ENCODE peak calls at places on chromosome 15, in eight cellular contexts. One of them, this sample, is unnamed.

GRCh38 chr15:45521596-45522167 is 873 bp downstream of the SLC30A4 start:
- DNase-seq in fibroblast of lung: peak; percentile 14
- DNase-seq in Peyer's patch: no peak
- DNase-seq in kidney: no peak
- DNase-seq in colonic mucosa: peak; percentile 47
- DNase-seq in heart left ventricle: no peak
- DNase-seq in left ventricle myocardium inferior: no peak
- DNase-seq in CD8-positive, alpha-beta T cell: no peak
- DNase-seq in this sample: no peak

GRCh38 chr15:41284425-41285177 is 47.8 kb downstream of the OIP5 start:
- DNase-seq in fibroblast of lung: peak; percentile 30
- DNase-seq in Peyer's patch: peak; percentile 27
- DNase-seq in kidney: no peak
- DNase-seq in colonic mucosa: peak; percentile 51
- DNase-seq in heart left ventricle: peak; percentile 21
- DNase-seq in left ventricle myocardium inferior: no peak
- DNase-seq in CD8-positive, alpha-beta T cell: no peak
- DNase-seq in this sample: no peak

GRCh38 chr15:49154799-49155109 is 645 bp downstream of the COPS2 start:
- DNase-seq in fibroblast of lung: no peak
- DNase-seq in Peyer's patch: no peak
- DNase-seq in kidney: no peak
- DNase-seq in colonic mucosa: no peak
- DNase-seq in heart left ventricle: no peak
- DNase-seq in left ventricle myocardium inferior: no peak
- DNase-seq in CD8-positive, alpha-beta T cell: no peak
- DNase-seq in this sample: no peak

GRCh38 chr15:62648954-62649353 is 393.6 kb upstream of the TPM1 start:
- DNase-seq in fibroblast of lung: peak; percentile 41
- DNase-seq in Peyer's patch: no peak
- DNase-seq in kidney: no peak
- DNase-seq in colonic mucosa: no peak
- DNase-seq in heart left ventricle: no peak
- DNase-seq in left ventricle myocardium inferior: no peak
- DNase-seq in CD8-positive, alpha-beta T cell: no peak
- DNase-seq in this sample: no peak

GRCh38 chr15:79689030-79689429 is 207.8 kb downstream of the MTHFS start:
- DNase-seq in fibroblast of lung: no peak
- DNase-seq in Peyer's patch: no peak
- DNase-seq in kidney: no peak
- DNase-seq in colonic mucosa: no peak
- DNase-seq in heart left ventricle: no peak
- DNase-seq in left ventricle myocardium inferior: no peak
- DNase-seq in CD8-positive, alpha-beta T cell: no peak
- DNase-seq in this sample: no peak

GRCh38 chr15:59998256-59999063 is 5.7 kb upstream of the FOXB1 start:
- DNase-seq in fibroblast of lung: no peak
- DNase-seq in Peyer's patch: no peak
- DNase-seq in kidney: no peak
- DNase-seq in colonic mucosa: no peak
- DNase-seq in heart left ventricle: no peak
- DNase-seq in left ventricle myocardium inferior: no peak
- DNase-seq in CD8-positive, alpha-beta T cell: no peak
- DNase-seq in this sample: no peak

GRCh38 chr15:62845239-62846126 is 197.1 kb upstream of the TPM1 start:
- DNase-seq in fibroblast of lung: no peak
- DNase-seq in Peyer's patch: no peak
- DNase-seq in kidney: no peak
- DNase-seq in colonic mucosa: no peak
- DNase-seq in heart left ventricle: no peak
- DNase-seq in left ventricle myocardium inferior: no peak
- DNase-seq in CD8-positive, alpha-beta T cell: no peak
- DNase-seq in this sample: no peak

GRCh38 chr15:98823012-98823458 is 174.7 kb downstream of the IGF1R start:
- DNase-seq in fibroblast of lung: peak; percentile 91
- DNase-seq in Peyer's patch: no peak
- DNase-seq in kidney: no peak
- DNase-seq in colonic mucosa: no peak
- DNase-seq in heart left ventricle: no peak
- DNase-seq in left ventricle myocardium inferior: no peak
- DNase-seq in CD8-positive, alpha-beta T cell: no peak
- DNase-seq in this sample: no peak

GRCh38 chr15:70120109-70120508 is 22.4 kb upstream of the TLE3 start:
- DNase-seq in fibroblast of lung: no peak
- DNase-seq in Peyer's patch: no peak
- DNase-seq in kidney: no peak
- DNase-seq in colonic mucosa: no peak
- DNase-seq in heart left ventricle: no peak
- DNase-seq in left ventricle myocardium inferior: no peak
- DNase-seq in CD8-positive, alpha-beta T cell: no peak
- DNase-seq in this sample: no peak

DNA sequence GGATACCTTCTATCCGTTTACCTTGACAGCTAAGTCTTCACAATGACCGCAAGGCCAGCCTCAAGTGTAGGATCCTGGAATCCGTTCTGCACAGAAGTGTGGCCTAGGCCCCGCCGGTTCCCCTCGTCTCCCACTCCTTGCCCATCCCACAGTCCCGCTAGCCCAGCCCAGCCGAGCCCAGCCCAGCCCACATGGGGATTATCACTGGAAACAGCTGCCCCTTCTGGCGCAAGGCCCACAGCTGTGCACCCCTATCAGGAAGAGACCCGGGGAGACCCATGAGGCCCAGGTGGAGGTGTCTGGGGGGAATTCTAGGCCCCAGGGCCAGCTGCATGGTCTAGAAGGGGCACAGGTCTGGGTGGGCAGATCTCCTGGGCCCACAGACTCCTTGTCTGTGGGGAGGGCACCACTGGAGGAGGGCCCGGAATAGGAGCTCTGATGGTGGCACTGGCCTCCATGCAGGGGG is 27.9 kb upstream of the KLF13 start:
- DNase-seq in fibroblast of lung: no peak
- DNase-seq in Peyer's patch: no peak
- DNase-seq in kidney: no peak
- DNase-seq in colonic mucosa: no peak
- DNase-seq in heart left ventricle: no peak
- DNase-seq in left ventricle myocardium inferior: no peak
- DNase-seq in CD8-positive, alpha-beta T cell: peak; percentile 9
- DNase-seq in this sample: no peak
- H3K4me1 ChIP-seq in fibroblast of lung: no peaks in the 10 kb centered on the region
- H3K4me1 ChIP-seq in Peyer's patch: no peaks in the 10 kb centered on the region
- H3K4me1 ChIP-seq in kidney: peaks cover 8% of the 10 kb centered on the region
- H3K4me1 ChIP-seq in colonic mucosa: peaks cover 3% of the 10 kb centered on the region
- H3K4me1 ChIP-seq in heart left ventricle: peaks cover 46% of the 10 kb centered on the region
- H3K4me1 ChIP-seq in left ventricle myocardium inferior: peaks cover 53% of the 10 kb centered on the region
- H3K4me1 ChIP-seq in CD8-positive, alpha-beta T cell: peaks cover 13% of the 10 kb centered on the region
- H3K4me1 ChIP-seq in this sample: peaks cover 3% of the 10 kb centered on the region

GRCh38 chr15:64701051-64701450 is 74.3 kb downstream of the RBPMS2 start:
- DNase-seq in fibroblast of lung: no peak
- DNase-seq in Peyer's patch: no peak
- DNase-seq in kidney: no peak
- DNase-seq in colonic mucosa: no peak
- DNase-seq in heart left ventricle: no peak
- DNase-seq in left ventricle myocardium inferior: no peak
- DNase-seq in CD8-positive, alpha-beta T cell: no peak
- DNase-seq in this sample: no peak
- H3K4me1 ChIP-seq in fibroblast of lung: peaks cover 24% of the 10 kb centered on the region
- H3K4me1 ChIP-seq in Peyer's patch: peaks cover 8% of the 10 kb centered on the region
- H3K4me1 ChIP-seq in kidney: peaks cover 25% of the 10 kb centered on the region
- H3K4me1 ChIP-seq in colonic mucosa: no peaks in the 10 kb centered on the region
- H3K4me1 ChIP-seq in heart left ventricle: peaks cover 68% of the 10 kb centered on the region
- H3K4me1 ChIP-seq in left ventricle myocardium inferior: peaks cover 77% of the 10 kb centered on the region
- H3K4me1 ChIP-seq in CD8-positive, alpha-beta T cell: peaks cover 53% of the 10 kb centered on the region
- H3K4me1 ChIP-seq in this sample: peaks cover 65% of the 10 kb centered on the region

DNA sequence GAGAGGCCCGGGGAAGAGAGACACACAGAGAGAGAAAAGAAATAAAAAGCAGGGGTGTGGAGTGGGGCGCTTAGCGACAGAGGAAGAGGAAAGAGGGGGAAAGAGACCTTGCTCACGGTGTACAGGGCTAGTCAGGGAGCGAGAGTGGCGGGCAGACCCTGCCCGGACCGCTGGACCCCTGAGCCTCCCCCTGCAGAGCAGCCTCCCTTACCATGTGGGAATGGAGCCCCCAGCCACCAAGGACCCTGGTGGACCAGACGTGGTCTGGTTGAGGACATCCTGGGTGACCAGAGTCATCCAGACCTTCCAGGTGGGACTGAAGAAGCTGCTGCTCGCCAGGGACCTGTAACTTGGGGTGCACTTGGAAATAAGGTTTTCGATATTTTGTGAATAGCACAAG is 129.6 kb downstream of the CHSY1 start:
- DNase-seq in fibroblast of lung: no peak
- DNase-seq in Peyer's patch: no peak
- DNase-seq in kidney: peak; percentile 51
- DNase-seq in colonic mucosa: no peak
- DNase-seq in heart left ventricle: no peak
- DNase-seq in left ventricle myocardium inferior: no peak
- DNase-seq in CD8-positive, alpha-beta T cell: no peak
- DNase-seq in this sample: no peak
- H3K4me1 ChIP-seq in fibroblast of lung: peaks cover 12% of the 10 kb centered on the region
- H3K4me1 ChIP-seq in Peyer's patch: peaks cover 21% of the 10 kb centered on the region
- H3K4me1 ChIP-seq in kidney: no peaks in the 10 kb centered on the region
- H3K4me1 ChIP-seq in colonic mucosa: peaks cover 11% of the 10 kb centered on the region
- H3K4me1 ChIP-seq in heart left ventricle: peaks cover 29% of the 10 kb centered on the region
- H3K4me1 ChIP-seq in left ventricle myocardium inferior: peaks cover 36% of the 10 kb centered on the region
- H3K4me1 ChIP-seq in CD8-positive, alpha-beta T cell: peaks cover 20% of the 10 kb centered on the region
- H3K4me1 ChIP-seq in this sample: peaks cover 14% of the 10 kb centered on the region

GRCh38 chr15:57735891-57736290 is 29.4 kb downstream of the POLR2M start:
- DNase-seq in fibroblast of lung: no peak
- DNase-seq in Peyer's patch: no peak
- DNase-seq in kidney: no peak
- DNase-seq in colonic mucosa: no peak
- DNase-seq in heart left ventricle: no peak
- DNase-seq in left ventricle myocardium inferior: no peak
- DNase-seq in CD8-positive, alpha-beta T cell: no peak
- DNase-seq in this sample: no peak

GRCh38 chr15:57736591-57736990 is 30.1 kb downstream of the POLR2M start:
- DNase-seq in fibroblast of lung: no peak
- DNase-seq in Peyer's patch: no peak
- DNase-seq in kidney: no peak
- DNase-seq in colonic mucosa: no peak
- DNase-seq in heart left ventricle: no peak
- DNase-seq in left ventricle myocardium inferior: no peak
- DNase-seq in CD8-positive, alpha-beta T cell: no peak
- DNase-seq in this sample: no peak

GRCh38 chr15:57735406-57735805 is 28.9 kb downstream of the POLR2M start:
- DNase-seq in fibroblast of lung: no peak
- DNase-seq in Peyer's patch: no peak
- DNase-seq in kidney: no peak
- DNase-seq in colonic mucosa: no peak
- DNase-seq in heart left ventricle: no peak
- DNase-seq in left ventricle myocardium inferior: no peak
- DNase-seq in CD8-positive, alpha-beta T cell: no peak
- DNase-seq in this sample: no peak

GRCh38 chr15:57732526-57733331 is 26.2 kb downstream of the POLR2M start:
- DNase-seq in fibroblast of lung: peak; percentile 67
- DNase-seq in Peyer's patch: peak; percentile 32
- DNase-seq in kidney: no peak
- DNase-seq in colonic mucosa: peak; percentile 64
- DNase-seq in heart left ventricle: peak; percentile 52
- DNase-seq in left ventricle myocardium inferior: peak; percentile 28
- DNase-seq in CD8-positive, alpha-beta T cell: peak; percentile 48
- DNase-seq in this sample: no peak

GRCh38 chr15:57734860-57735259 is 28.3 kb downstream of the POLR2M start:
- DNase-seq in fibroblast of lung: no peak
- DNase-seq in Peyer's patch: no peak
- DNase-seq in kidney: no peak
- DNase-seq in colonic mucosa: no peak
- DNase-seq in heart left ventricle: no peak
- DNase-seq in left ventricle myocardium inferior: no peak
- DNase-seq in CD8-positive, alpha-beta T cell: no peak
- DNase-seq in this sample: no peak
- H3K4me1 ChIP-seq in fibroblast of lung: no peaks in the 10 kb centered on the region
- H3K4me1 ChIP-seq in Peyer's patch: no peaks in the 10 kb centered on the region
- H3K4me1 ChIP-seq in kidney: no peaks in the 10 kb centered on the region
- H3K4me1 ChIP-seq in colonic mucosa: peaks cover 5% of the 10 kb centered on the region
- H3K4me1 ChIP-seq in heart left ventricle: peaks cover 10% of the 10 kb centered on the region
- H3K4me1 ChIP-seq in left ventricle myocardium inferior: peaks cover 16% of the 10 kb centered on the region
- H3K4me1 ChIP-seq in CD8-positive, alpha-beta T cell: no peaks in the 10 kb centered on the region
- H3K4me1 ChIP-seq in this sample: no peaks in the 10 kb centered on the region

DNA sequence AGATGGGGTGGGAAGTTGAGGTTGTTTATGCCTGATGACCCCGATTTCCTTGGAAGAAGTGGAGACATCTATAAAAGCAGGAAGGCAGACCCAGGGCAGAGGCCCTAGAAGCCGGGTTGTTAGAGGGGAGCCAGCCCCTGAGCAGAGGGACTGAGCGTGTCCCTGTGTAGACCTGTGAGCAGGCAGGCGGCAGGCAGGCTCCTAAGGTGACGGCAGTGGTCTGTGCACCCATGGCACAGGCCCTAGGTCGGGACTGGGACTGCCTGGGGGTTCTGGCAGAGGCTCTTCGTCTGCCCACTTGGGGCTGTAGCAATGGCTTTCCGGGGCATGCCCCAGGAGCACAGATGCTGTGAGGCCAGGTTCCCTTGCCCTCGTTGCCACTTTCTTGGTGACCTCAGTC is 9.9 kb downstream of the SEMA4B start:
- DNase-seq in fibroblast of lung: no peak
- DNase-seq in Peyer's patch: no peak
- DNase-seq in kidney: no peak
- DNase-seq in colonic mucosa: no peak
- DNase-seq in heart left ventricle: no peak
- DNase-seq in left ventricle myocardium inferior: no peak
- DNase-seq in CD8-positive, alpha-beta T cell: no peak
- DNase-seq in this sample: no peak
- H3K4me1 ChIP-seq in fibroblast of lung: no peaks in the 10 kb centered on the region
- H3K4me1 ChIP-seq in Peyer's patch: peaks cover 15% of the 10 kb centered on the region
- H3K4me1 ChIP-seq in kidney: peaks cover 20% of the 10 kb centered on the region
- H3K4me1 ChIP-seq in colonic mucosa: peaks cover 35% of the 10 kb centered on the region
- H3K4me1 ChIP-seq in heart left ventricle: peaks cover 36% of the 10 kb centered on the region
- H3K4me1 ChIP-seq in left ventricle myocardium inferior: peaks cover 60% of the 10 kb centered on the region
- H3K4me1 ChIP-seq in CD8-positive, alpha-beta T cell: no peaks in the 10 kb centered on the region
- H3K4me1 ChIP-seq in this sample: peaks cover 27% of the 10 kb centered on the region

GRCh38 chr15:67062365-67062985 is 2.9 kb upstream of the SMAD3 start:
- DNase-seq in fibroblast of lung: no peak
- DNase-seq in Peyer's patch: no peak
- DNase-seq in kidney: no peak
- DNase-seq in colonic mucosa: peak; percentile 65
- DNase-seq in heart left ventricle: no peak
- DNase-seq in left ventricle myocardium inferior: no peak
- DNase-seq in CD8-positive, alpha-beta T cell: no peak
- DNase-seq in this sample: no peak

GRCh38 chr15:67064607-67065530 is 533 bp upstream of the SMAD3 start:
- DNase-seq in fibroblast of lung: no peak
- DNase-seq in Peyer's patch: peak; percentile 69
- DNase-seq in kidney: no peak
- DNase-seq in colonic mucosa: peak; percentile 70
- DNase-seq in heart left ventricle: no peak
- DNase-seq in left ventricle myocardium inferior: peak; percentile 63
- DNase-seq in CD8-positive, alpha-beta T cell: peak; percentile 33
- DNase-seq in this sample: peak; percentile 61

GRCh38 chr15:67065531-67066005 is at the start of gene SMAD3:
- DNase-seq in fibroblast of lung: peak; percentile 96
- DNase-seq in Peyer's patch: peak; percentile 81
- DNase-seq in kidney: peak; percentile 97
- DNase-seq in colonic mucosa: peak; percentile 91
- DNase-seq in heart left ventricle: peak; percentile 93
- DNase-seq in left ventricle myocardium inferior: peak; percentile 93
- DNase-seq in CD8-positive, alpha-beta T cell: peak; percentile 69
- DNase-seq in this sample: peak; percentile 95

GRCh38 chr15:67061811-67062348 is 3.5 kb upstream of the SMAD3 start:
- DNase-seq in fibroblast of lung: no peak
- DNase-seq in Peyer's patch: no peak
- DNase-seq in kidney: no peak
- DNase-seq in colonic mucosa: peak; percentile 88
- DNase-seq in heart left ventricle: no peak
- DNase-seq in left ventricle myocardium inferior: no peak
- DNase-seq in CD8-positive, alpha-beta T cell: no peak
- DNase-seq in this sample: no peak

GRCh38 chr15:67063689-67064606 is 1.5 kb upstream of the SMAD3 start:
- DNase-seq in fibroblast of lung: no peak
- DNase-seq in Peyer's patch: peak; percentile 72
- DNase-seq in kidney: peak; percentile 74
- DNase-seq in colonic mucosa: peak; percentile 76
- DNase-seq in heart left ventricle: no peak
- DNase-seq in left ventricle myocardium inferior: peak; percentile 38
- DNase-seq in CD8-positive, alpha-beta T cell: no peak
- DNase-seq in this sample: peak; percentile 59
- H3K4me1 ChIP-seq in fibroblast of lung: peaks cover 3% of the 10 kb centered on the region
- H3K4me1 ChIP-seq in Peyer's patch: peaks cover 3% of the 10 kb centered on the region
- H3K4me1 ChIP-seq in kidney: peaks cover 34% of the 10 kb centered on the region
- H3K4me1 ChIP-seq in colonic mucosa: peaks cover 24% of the 10 kb centered on the region
- H3K4me1 ChIP-seq in heart left ventricle: peaks cover 34% of the 10 kb centered on the region
- H3K4me1 ChIP-seq in left ventricle myocardium inferior: peaks cover 51% of the 10 kb centered on the region
- H3K4me1 ChIP-seq in CD8-positive, alpha-beta T cell: peaks cover 31% of the 10 kb centered on the region
- H3K4me1 ChIP-seq in this sample: peaks cover 41% of the 10 kb centered on the region

This sample was measured in left lung.